ENCODE peak calls at places on chromosomes 2 and 18, in seven cellular contexts. B is effector memory CD4-positive, alpha-beta T cell; O is ovary; A is endodermal cell; Z is heart right ventricle; X is CD8-positive, alpha-beta T cell; F is fibroblast of lung. Q is an unnamed sample.
A peak's percentile ranks its signal among the peaks of the same experiment; 100 is the strongest.

GRCh38 chr2:189751080-189751658 is 11.4 kb downstream of the OSGEPL1 start:
- DNase-seq in O (no peak), B (peak; percentile 8), Z (peak; percentile 16), X (peak; percentile 46), A (peak; percentile 79), F (peak; percentile 7), Q (no peak)

GRCh38 chr2:170423919-170424318 is 246.0 kb downstream of the MYO3B start:
- DNase-seq in X (no peak), B (no peak), A (no peak), Z (no peak), O (no peak), F (no peak), Q (no peak)

GRCh38 chr2:239277401-239278085 is 123.3 kb downstream of the HDAC4 start:
- DNase-seq in B (no peak), X (peak; percentile 6), Z (no peak), O (no peak), A (no peak), F (no peak), Q (no peak)

GRCh38 chr2:201807452-201807980 is 1.2 kb downstream of the CDK15 start:
- DNase-seq in A (no peak), F (peak; percentile 74), B (no peak), X (no peak), Z (peak; percentile 47), O (peak; percentile 45), Q (peak; percentile 34)

GRCh38 chr2:143121957-143122356 is 7.3 kb upstream of the ARHGAP15 start:
- DNase-seq in A (no peak), Z (no peak), B (no peak), O (no peak), X (no peak), F (no peak), Q (no peak)

GRCh38 chr18:63376493-63377053 is 9.6 kb upstream of the KDSR start:
- DNase-seq in F (peak; percentile 11), O (no peak), Z (no peak), X (no peak), B (no peak), A (no peak), Q (no peak)

GRCh38 chr18:21682276-21683051 is 22.1 kb downstream of the ABHD3 start:
- DNase-seq in X (no peak), A (no peak), F (peak; percentile 79), O (no peak), Z (peak; percentile 9), B (no peak), Q (no peak)

GRCh38 chr2:42961385-42961800 is 169.0 kb upstream of the HAAO start:
- DNase-seq in F (peak; percentile 46), Z (peak; percentile 72), B (no peak), X (no peak), O (peak; percentile 85), A (peak; percentile 57), Q (peak; percentile 62)

GRCh38 chr2:229485782-229486181 is 214.7 kb upstream of the PID1 start:
- DNase-seq in F (no peak), B (no peak), Z (peak; percentile 8), O (no peak), X (no peak), A (no peak), Q (no peak)

GRCh38 chr2:177553176-177553909 is 160.8 kb downstream of the AGPS start:
- DNase-seq in Z (no peak), X (no peak), O (no peak), B (no peak), F (peak; percentile 44), A (no peak), Q (no peak)

GRCh38 chr2:160928854-160929301 is 231.3 kb upstream of the TANK start:
- DNase-seq in X (no peak), B (no peak), A (no peak), F (peak; percentile 80), Z (no peak), O (no peak), Q (no peak)

GRCh38 chr2:237281900-237282306 is 132.1 kb downstream of the COL6A3 start:
- DNase-seq in F (peak; percentile 95), O (no peak), B (no peak), Z (no peak), A (no peak), X (no peak), Q (no peak)

GRCh38 chr2:218993345-218994315 is at the start of gene CRYBA2:
- DNase-seq in F (peak; percentile 20), B (no peak), O (no peak), X (no peak), A (peak; percentile 78), Z (no peak), Q (no peak)

GRCh38 chr18:56984731-56985130 is 162.2 kb upstream of the BOD1L2 start:
- DNase-seq in F (no peak), B (no peak), A (no peak), Z (no peak), X (no peak), O (no peak), Q (no peak)

GRCh38 chr2:102585704-102586404 is 33.5 kb upstream of the SLC9A2 start:
- DNase-seq in X (no peak), O (no peak), F (no peak), Z (no peak), B (no peak), A (no peak), Q (no peak)

GRCh38 chr2:152062130-152063091 is 36.4 kb downstream of the CACNB4 start:
- DNase-seq in B (no peak), Z (peak; percentile 24), A (no peak), F (peak; percentile 82), X (no peak), O (no peak), Q (no peak)

GRCh38 chr2:240997856-240998705 is at the start of gene SNED1:
- DNase-seq in X (peak; percentile 81), A (peak; percentile 95), B (peak; percentile 34), Z (peak; percentile 90), O (peak; percentile 91), F (peak; percentile 78), Q (peak; percentile 94)

GRCh38 chr18:65990944-65991708 is 240.3 kb downstream of the CDH7 start:
- DNase-seq in F (no peak), B (no peak), Z (no peak), O (no peak), A (no peak), X (no peak), Q (no peak)

GRCh38 chr2:85744771-85745601 is 8.8 kb upstream of the ATOH8 start:
- DNase-seq in X (no peak), A (no peak), F (peak; percentile 70), Z (no peak), O (peak; percentile 61), B (no peak), Q (peak; percentile 65)

GRCh38 chr2:30942430-30942829 is 135.2 kb upstream of the CAPN13 start:
- DNase-seq in A (no peak), Z (no peak), B (no peak), O (no peak), X (no peak), F (no peak), Q (no peak)

GRCh38 chr2:179332903-179333302 is 68.3 kb upstream of the SESTD1 start:
- DNase-seq in X (no peak), O (no peak), Z (no peak), F (peak; percentile 79), A (no peak), B (no peak), Q (no peak)

GRCh38 chr2:136611451-136611850 is 153.9 kb upstream of the THSD7B start:
- DNase-seq in A (peak; percentile 62), Z (no peak), O (no peak), B (no peak), X (no peak), F (no peak), Q (no peak)

DNA sequence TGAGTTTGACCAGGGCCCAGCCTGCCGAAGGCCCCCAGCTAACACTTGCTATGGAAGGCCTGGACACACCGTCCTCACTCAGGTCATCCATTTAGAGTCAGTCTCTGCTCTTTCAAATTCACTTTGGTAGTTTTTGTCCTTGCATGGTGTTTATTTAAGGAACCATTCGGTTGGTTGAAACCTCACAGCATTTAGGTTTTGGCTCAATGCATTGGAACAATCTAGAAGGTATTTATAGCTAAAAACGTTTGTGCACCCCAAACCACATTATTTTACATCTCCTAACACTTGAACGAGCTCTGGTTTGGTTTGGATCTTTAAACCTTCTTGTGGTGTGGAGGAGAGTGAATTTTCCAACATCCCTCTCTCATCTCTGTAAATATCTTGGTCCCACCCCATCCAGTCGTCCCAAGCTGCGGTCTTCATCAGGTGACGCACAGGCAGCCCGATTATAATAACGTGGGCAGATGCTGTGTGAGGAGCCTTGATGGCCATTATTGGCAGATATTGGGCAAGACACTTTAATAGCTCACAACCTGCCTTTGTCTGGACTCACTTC is 287.9 kb downstream of the LPIN1 start:
- DNase-seq in B (no peak), Z (no peak), F (no peak), O (no peak), A (no peak), X (no peak), Q (no peak)
- H3K27ac ChIP-seq in B (no peak overlapping the region), Z (no peak overlapping the region), F (no peak overlapping the region), O (no peak overlapping the region), A (no peak overlapping the region), X (no peak overlapping the region), Q (no peak overlapping the region)

GRCh38 chr2:62216616-62217015 is 20.7 kb downstream of the B3GNT2 start:
- DNase-seq in B (no peak), Z (peak; percentile 48), O (peak; percentile 37), X (no peak), F (peak; percentile 84), A (peak; percentile 17), Q (no peak)
- H3K4me1 ChIP-seq in B (peaks cover 23% of the 10 kb centered on the region), Z (peaks cover 86% of the 10 kb centered on the region), O (peaks cover 11% of the 10 kb centered on the region), X (peaks cover 96% of the 10 kb centered on the region), F (peaks cover 11% of the 10 kb centered on the region), A (peaks cover 19% of the 10 kb centered on the region), Q (peaks cover 95% of the 10 kb centered on the region)

DNA sequence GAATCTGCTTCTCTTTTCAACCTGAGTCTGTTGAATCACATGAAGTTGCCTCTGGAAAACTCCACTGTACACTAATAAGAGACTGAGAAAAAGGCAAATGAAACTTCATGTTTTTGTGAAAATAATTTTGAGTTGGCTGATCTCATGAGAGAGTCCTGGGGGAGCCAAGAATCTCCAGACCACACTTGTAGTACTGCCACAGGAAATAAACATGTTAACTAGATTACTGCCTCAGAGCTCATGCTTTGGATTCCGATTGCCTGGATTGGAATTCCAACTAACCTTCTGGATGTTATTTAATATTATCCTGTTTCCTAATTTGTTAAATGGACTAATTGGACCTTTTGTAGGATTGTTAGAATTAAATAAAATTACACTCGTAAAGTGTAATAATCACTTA is 25.2 kb downstream of the NUP35 start:
- DNase-seq in Z (no peak), O (no peak), F (peak; percentile 83), B (no peak), A (no peak), X (no peak), Q (no peak)
- H3K27ac ChIP-seq in Z (peak overlapping the region; percentile 7), O (no peak overlapping the region), F (no peak overlapping the region), B (no peak overlapping the region), A (no peak overlapping the region), X (no peak overlapping the region), Q (no peak overlapping the region)

GRCh38 chr2:28336264-28336992 is 56.2 kb upstream of the FOSL2 start:
- DNase-seq in Z (no peak), F (no peak), X (no peak), B (no peak), O (peak; percentile 17), A (peak; percentile 31), Q (no peak)

GRCh38 chr2:28334527-28334891 is 58.1 kb upstream of the FOSL2 start:
- DNase-seq in X (no peak), O (no peak), Z (peak; percentile 37), A (no peak), F (no peak), B (no peak), Q (peak; percentile 26)

GRCh38 chr2:28333606-28334526 is 58.8 kb upstream of the FOSL2 start:
- DNase-seq in B (no peak), F (no peak), O (peak; percentile 57), Z (peak; percentile 74), X (no peak), A (no peak), Q (peak; percentile 62)

GRCh38 chr2:28336993-28337627 is 55.5 kb upstream of the FOSL2 start:
- DNase-seq in X (no peak), F (no peak), O (peak; percentile 31), Z (no peak), A (no peak), B (no peak), Q (no peak)

GRCh38 chr2:28335666-28336065 is 57.0 kb upstream of the FOSL2 start:
- DNase-seq in F (no peak), X (no peak), B (no peak), O (no peak), A (no peak), Z (no peak), Q (no peak)
- H3K4me1 ChIP-seq in F (peaks cover 5% of the 10 kb centered on the region), X (no peaks in the 10 kb centered on the region), B (no peaks in the 10 kb centered on the region), O (peaks cover 20% of the 10 kb centered on the region), A (peaks cover 4% of the 10 kb centered on the region), Z (peaks cover 66% of the 10 kb centered on the region), Q (peaks cover 75% of the 10 kb centered on the region)